ENCODE peak calls at places on chromosomes 12 and 14, in eight cellular contexts. One of them, this sample, is unnamed.

GRCh38 chr12:123005081-123005626 is 24.7 kb downstream of the ARL6IP4 start:
- DNase-seq in lower leg skin: no peak
- DNase-seq in heart left ventricle: peak; percentile 1
- DNase-seq in adrenal gland: no peak
- DNase-seq in stomach: no peak
- DNase-seq in tibial nerve: no peak
- DNase-seq in right lobe of liver: no peak
- DNase-seq in Peyer's patch: no peak
- DNase-seq in this sample: no peak

GRCh38 chr12:42759622-42760273 is 170.2 kb upstream of the PRICKLE1 start:
- DNase-seq in lower leg skin: peak; percentile 93
- DNase-seq in heart left ventricle: peak; percentile 73
- DNase-seq in adrenal gland: peak; percentile 40
- DNase-seq in stomach: peak; percentile 31
- DNase-seq in tibial nerve: peak; percentile 65
- DNase-seq in right lobe of liver: no peak
- DNase-seq in Peyer's patch: no peak
- DNase-seq in this sample: no peak

GRCh38 chr12:130161261-130162231 is 718 bp upstream of the FZD10 start:
- DNase-seq in lower leg skin: peak; percentile 89
- DNase-seq in heart left ventricle: peak; percentile 39
- DNase-seq in adrenal gland: no peak
- DNase-seq in stomach: no peak
- DNase-seq in tibial nerve: no peak
- DNase-seq in right lobe of liver: no peak
- DNase-seq in Peyer's patch: no peak
- DNase-seq in this sample: no peak

GRCh38 chr12:10717410-10717809 is 5.7 kb downstream of the YBX3 start:
- DNase-seq in lower leg skin: no peak
- DNase-seq in heart left ventricle: no peak
- DNase-seq in adrenal gland: no peak
- DNase-seq in stomach: no peak
- DNase-seq in tibial nerve: no peak
- DNase-seq in right lobe of liver: no peak
- DNase-seq in Peyer's patch: no peak
- DNase-seq in this sample: no peak

GRCh38 chr14:34851395-34851794 is 23.8 kb downstream of the BAZ1A start:
- DNase-seq in lower leg skin: no peak
- DNase-seq in heart left ventricle: no peak
- DNase-seq in adrenal gland: no peak
- DNase-seq in stomach: no peak
- DNase-seq in tibial nerve: no peak
- DNase-seq in right lobe of liver: no peak
- DNase-seq in Peyer's patch: no peak
- DNase-seq in this sample: no peak

GRCh38 chr14:97977711-97978261 is 1180.6 kb downstream of the VRK1 start:
- DNase-seq in lower leg skin: peak; percentile 94
- DNase-seq in heart left ventricle: peak; percentile 86
- DNase-seq in adrenal gland: peak; percentile 45
- DNase-seq in stomach: peak; percentile 59
- DNase-seq in tibial nerve: peak; percentile 18
- DNase-seq in right lobe of liver: peak; percentile 54
- DNase-seq in Peyer's patch: peak; percentile 70
- DNase-seq in this sample: no peak

GRCh38 chr12:3145036-3145435 is 67.9 kb downstream of the TSPAN9 start:
- DNase-seq in lower leg skin: no peak
- DNase-seq in heart left ventricle: peak; percentile 94
- DNase-seq in adrenal gland: peak; percentile 12
- DNase-seq in stomach: no peak
- DNase-seq in tibial nerve: no peak
- DNase-seq in right lobe of liver: peak; percentile 90
- DNase-seq in Peyer's patch: no peak
- DNase-seq in this sample: no peak

GRCh38 chr14:74988131-74988530 is 14.6 kb upstream of the EIF2B2 start:
- DNase-seq in lower leg skin: peak; percentile 57
- DNase-seq in heart left ventricle: no peak
- DNase-seq in adrenal gland: no peak
- DNase-seq in stomach: no peak
- DNase-seq in tibial nerve: no peak
- DNase-seq in right lobe of liver: no peak
- DNase-seq in Peyer's patch: no peak
- DNase-seq in this sample: no peak

GRCh38 chr12:50041962-50042361 is 15.4 kb upstream of the ASIC1 start:
- DNase-seq in lower leg skin: no peak
- DNase-seq in heart left ventricle: no peak
- DNase-seq in adrenal gland: no peak
- DNase-seq in stomach: no peak
- DNase-seq in tibial nerve: no peak
- DNase-seq in right lobe of liver: no peak
- DNase-seq in Peyer's patch: no peak
- DNase-seq in this sample: no peak

GRCh38 chr12:127650626-127651025 is 616.3 kb upstream of the TMEM132C start:
- DNase-seq in lower leg skin: no peak
- DNase-seq in heart left ventricle: no peak
- DNase-seq in adrenal gland: no peak
- DNase-seq in stomach: no peak
- DNase-seq in tibial nerve: no peak
- DNase-seq in right lobe of liver: no peak
- DNase-seq in Peyer's patch: no peak
- DNase-seq in this sample: no peak

GRCh38 chr14:24705840-24706239 is 71.8 kb upstream of the GZMB start:
- DNase-seq in lower leg skin: no peak
- DNase-seq in heart left ventricle: no peak
- DNase-seq in adrenal gland: no peak
- DNase-seq in stomach: no peak
- DNase-seq in tibial nerve: no peak
- DNase-seq in right lobe of liver: no peak
- DNase-seq in Peyer's patch: peak; percentile 27
- DNase-seq in this sample: no peak

GRCh38 chr14:94317259-94317658 is 5.9 kb downstream of the SERPINA6 start:
- DNase-seq in lower leg skin: no peak
- DNase-seq in heart left ventricle: no peak
- DNase-seq in adrenal gland: no peak
- DNase-seq in stomach: no peak
- DNase-seq in tibial nerve: no peak
- DNase-seq in right lobe of liver: peak; percentile 85
- DNase-seq in Peyer's patch: no peak
- DNase-seq in this sample: no peak

GRCh38 chr14:78790262-78790661 is 620.1 kb downstream of the NRXN3 start:
- DNase-seq in lower leg skin: no peak
- DNase-seq in heart left ventricle: no peak
- DNase-seq in adrenal gland: no peak
- DNase-seq in stomach: no peak
- DNase-seq in tibial nerve: no peak
- DNase-seq in right lobe of liver: no peak
- DNase-seq in Peyer's patch: no peak
- DNase-seq in this sample: no peak

GRCh38 chr12:56486694-56487093 is 1.3 kb downstream of the GLS2 start:
- DNase-seq in lower leg skin: no peak
- DNase-seq in heart left ventricle: no peak
- DNase-seq in adrenal gland: no peak
- DNase-seq in stomach: no peak
- DNase-seq in tibial nerve: no peak
- DNase-seq in right lobe of liver: no peak
- DNase-seq in Peyer's patch: no peak
- DNase-seq in this sample: no peak

GRCh38 chr12:30939234-30939633 is 12.7 kb downstream of the TSPAN11 start:
- DNase-seq in lower leg skin: peak; percentile 63
- DNase-seq in heart left ventricle: no peak
- DNase-seq in adrenal gland: no peak
- DNase-seq in stomach: no peak
- DNase-seq in tibial nerve: no peak
- DNase-seq in right lobe of liver: no peak
- DNase-seq in Peyer's patch: no peak
- DNase-seq in this sample: no peak

GRCh38 chr14:72679591-72680151 is 214.2 kb downstream of the DPF3 start:
- DNase-seq in lower leg skin: no peak
- DNase-seq in heart left ventricle: no peak
- DNase-seq in adrenal gland: no peak
- DNase-seq in stomach: no peak
- DNase-seq in tibial nerve: no peak
- DNase-seq in right lobe of liver: no peak
- DNase-seq in Peyer's patch: no peak
- DNase-seq in this sample: no peak

GRCh38 chr12:130714091-130714590 is 2.0 kb downstream of the RIMBP2 start:
- DNase-seq in lower leg skin: peak; percentile 86
- DNase-seq in heart left ventricle: no peak
- DNase-seq in adrenal gland: no peak
- DNase-seq in stomach: peak; percentile 17
- DNase-seq in tibial nerve: no peak
- DNase-seq in right lobe of liver: no peak
- DNase-seq in Peyer's patch: no peak
- DNase-seq in this sample: no peak

GRCh38 chr12:88993655-88994054 is 358.6 kb downstream of the DUSP6 start:
- DNase-seq in lower leg skin: no peak
- DNase-seq in heart left ventricle: no peak
- DNase-seq in adrenal gland: no peak
- DNase-seq in stomach: no peak
- DNase-seq in tibial nerve: no peak
- DNase-seq in right lobe of liver: no peak
- DNase-seq in Peyer's patch: no peak
- DNase-seq in this sample: no peak

GRCh38 chr12:115408642-115409041 is 724.7 kb upstream of the TBX3 start:
- DNase-seq in lower leg skin: no peak
- DNase-seq in heart left ventricle: no peak
- DNase-seq in adrenal gland: no peak
- DNase-seq in stomach: no peak
- DNase-seq in tibial nerve: no peak
- DNase-seq in right lobe of liver: no peak
- DNase-seq in Peyer's patch: no peak
- DNase-seq in this sample: no peak

GRCh38 chr12:89103831-89104230 is 248.5 kb downstream of the DUSP6 start:
- DNase-seq in lower leg skin: no peak
- DNase-seq in heart left ventricle: no peak
- DNase-seq in adrenal gland: no peak
- DNase-seq in stomach: no peak
- DNase-seq in tibial nerve: no peak
- DNase-seq in right lobe of liver: no peak
- DNase-seq in Peyer's patch: no peak
- DNase-seq in this sample: no peak

GRCh38 chr14:26531894-26532293 is 65.9 kb downstream of the NOVA1 start:
- DNase-seq in lower leg skin: no peak
- DNase-seq in heart left ventricle: no peak
- DNase-seq in adrenal gland: no peak
- DNase-seq in stomach: no peak
- DNase-seq in tibial nerve: no peak
- DNase-seq in right lobe of liver: no peak
- DNase-seq in Peyer's patch: no peak
- DNase-seq in this sample: no peak

GRCh38 chr12:102957339-102958050 is at the start of gene ASCL1:
- DNase-seq in lower leg skin: no peak
- DNase-seq in heart left ventricle: no peak
- DNase-seq in adrenal gland: no peak
- DNase-seq in stomach: no peak
- DNase-seq in tibial nerve: no peak
- DNase-seq in right lobe of liver: no peak
- DNase-seq in Peyer's patch: no peak
- DNase-seq in this sample: no peak

GRCh38 chr12:123097521-123098084 is 53.3 kb downstream of the PITPNM2 start:
- DNase-seq in lower leg skin: no peak
- DNase-seq in heart left ventricle: peak; percentile 91
- DNase-seq in adrenal gland: peak; percentile 91
- DNase-seq in stomach: peak; percentile 28
- DNase-seq in tibial nerve: peak; percentile 15
- DNase-seq in right lobe of liver: no peak
- DNase-seq in Peyer's patch: no peak
- DNase-seq in this sample: no peak

GRCh38 chr14:64721391-64721791 is 17.2 kb downstream of the PLEKHG3 start:
- DNase-seq in lower leg skin: no peak
- DNase-seq in heart left ventricle: peak; percentile 49
- DNase-seq in adrenal gland: no peak
- DNase-seq in stomach: peak; percentile 62
- DNase-seq in tibial nerve: peak; percentile 49
- DNase-seq in right lobe of liver: peak; percentile 71
- DNase-seq in Peyer's patch: no peak
- DNase-seq in this sample: no peak

GRCh38 chr14:45673420-45673819 is 420.4 kb upstream of the MIS18BP1 start:
- DNase-seq in lower leg skin: no peak
- DNase-seq in heart left ventricle: no peak
- DNase-seq in adrenal gland: no peak
- DNase-seq in stomach: no peak
- DNase-seq in tibial nerve: no peak
- DNase-seq in right lobe of liver: no peak
- DNase-seq in Peyer's patch: no peak
- DNase-seq in this sample: no peak

GRCh38 chr12:12661086-12661485 is 34.9 kb downstream of the GPR19 start:
- DNase-seq in lower leg skin: no peak
- DNase-seq in heart left ventricle: no peak
- DNase-seq in adrenal gland: no peak
- DNase-seq in stomach: no peak
- DNase-seq in tibial nerve: no peak
- DNase-seq in right lobe of liver: no peak
- DNase-seq in Peyer's patch: no peak
- DNase-seq in this sample: no peak

GRCh38 chr14:102828201-102828600 is 51.0 kb downstream of the TRAF3 start:
- DNase-seq in lower leg skin: no peak
- DNase-seq in heart left ventricle: no peak
- DNase-seq in adrenal gland: no peak
- DNase-seq in stomach: no peak
- DNase-seq in tibial nerve: no peak
- DNase-seq in right lobe of liver: no peak
- DNase-seq in Peyer's patch: no peak
- DNase-seq in this sample: no peak
- TF ChIP-seq POLR2A in lower leg skin: no peak
- TF ChIP-seq POLR2A in heart left ventricle: no peak
- TF ChIP-seq POLR2A in adrenal gland: no peak
- TF ChIP-seq POLR2A in stomach: no peak
- TF ChIP-seq POLR2A in tibial nerve: no peak
- TF ChIP-seq POLR2A in right lobe of liver: no peak
- TF ChIP-seq POLR2A in Peyer's patch: no peak
- TF ChIP-seq POLR2A in this sample: no peak

GRCh38 chr12:29427964-29428363 is 47.0 kb upstream of the ERGIC2 start:
- DNase-seq in lower leg skin: no peak
- DNase-seq in heart left ventricle: no peak
- DNase-seq in adrenal gland: no peak
- DNase-seq in stomach: no peak
- DNase-seq in tibial nerve: no peak
- DNase-seq in right lobe of liver: no peak
- DNase-seq in Peyer's patch: no peak
- DNase-seq in this sample: no peak
- TF ChIP-seq CTCF in lower leg skin: no peak
- TF ChIP-seq CTCF in heart left ventricle: no peak
- TF ChIP-seq CTCF in adrenal gland: no peak
- TF ChIP-seq CTCF in stomach: no peak
- TF ChIP-seq CTCF in tibial nerve: no peak
- TF ChIP-seq CTCF in right lobe of liver: no peak
- TF ChIP-seq CTCF in Peyer's patch: no peak
- TF ChIP-seq CTCF in this sample: no peak

GRCh38 chr12:54352022-54352531 is 12.2 kb downstream of the GPR84 start:
- DNase-seq in lower leg skin: no peak
- DNase-seq in heart left ventricle: peak; percentile 74
- DNase-seq in adrenal gland: peak; percentile 80
- DNase-seq in stomach: peak; percentile 49
- DNase-seq in tibial nerve: no peak
- DNase-seq in right lobe of liver: no peak
- DNase-seq in Peyer's patch: no peak
- DNase-seq in this sample: no peak
- H3K4me3 ChIP-seq in lower leg skin: no peak overlapping the region
- H3K4me3 ChIP-seq in heart left ventricle: peak overlapping the region; percentile 41
- H3K4me3 ChIP-seq in adrenal gland: no peak overlapping the region
- H3K4me3 ChIP-seq in stomach: peak overlapping the region; percentile 20
- H3K4me3 ChIP-seq in tibial nerve: no peak overlapping the region
- H3K4me3 ChIP-seq in right lobe of liver: no peak overlapping the region
- H3K4me3 ChIP-seq in Peyer's patch: no peak overlapping the region
- H3K4me3 ChIP-seq in this sample: no peak overlapping the region

GRCh38 chr12:95227818-95228356 is 10.3 kb downstream of the VEZT start:
- DNase-seq in lower leg skin: no peak
- DNase-seq in heart left ventricle: no peak
- DNase-seq in adrenal gland: no peak
- DNase-seq in stomach: no peak
- DNase-seq in tibial nerve: no peak
- DNase-seq in right lobe of liver: no peak
- DNase-seq in Peyer's patch: no peak
- DNase-seq in this sample: no peak
- TF ChIP-seq POLR2A in lower leg skin: no peak
- TF ChIP-seq POLR2A in heart left ventricle: no peak
- TF ChIP-seq POLR2A in adrenal gland: no peak
- TF ChIP-seq POLR2A in stomach: no peak
- TF ChIP-seq POLR2A in tibial nerve: no peak
- TF ChIP-seq POLR2A in right lobe of liver: no peak
- TF ChIP-seq POLR2A in Peyer's patch: no peak
- TF ChIP-seq POLR2A in this sample: no peak